ENCODE peak calls at places on chromosomes 1 and 21, in eight cellular contexts. One of them, this sample, is unnamed.

GRCh38 chr21:25515484-25516405 is 91.5 kb downstream of the MRPL39 start:
- DNase-seq in lung: no peak
- DNase-seq in heart right ventricle: no peak
- DNase-seq in AG04450: peak
- DNase-seq in effector memory CD4-positive, alpha-beta T cell: no peak
- DNase-seq in endothelial cell: no peak
- DNase-seq in left cardiac atrium: no peak
- DNase-seq in HT1080: peak
- DNase-seq in this sample: no peak

GRCh38 chr1:168392958-168393357 is 112.3 kb downstream of the TBX19 start:
- DNase-seq in lung: no peak
- DNase-seq in heart right ventricle: no peak
- DNase-seq in AG04450: no peak
- DNase-seq in effector memory CD4-positive, alpha-beta T cell: no peak
- DNase-seq in endothelial cell: no peak
- DNase-seq in left cardiac atrium: no peak
- DNase-seq in HT1080: no peak
- DNase-seq in this sample: no peak

GRCh38 chr1:234659538-234659937 is 49.6 kb upstream of the IRF2BP2 start:
- DNase-seq in lung: no peak
- DNase-seq in heart right ventricle: no peak
- DNase-seq in AG04450: peak
- DNase-seq in effector memory CD4-positive, alpha-beta T cell: no peak
- DNase-seq in endothelial cell: no peak
- DNase-seq in left cardiac atrium: no peak
- DNase-seq in HT1080: peak
- DNase-seq in this sample: no peak

GRCh38 chr21:42305707-42306147 is 9.5 kb downstream of the TFF3 start:
- DNase-seq in lung: no peak
- DNase-seq in heart right ventricle: no peak
- DNase-seq in AG04450: no peak
- DNase-seq in effector memory CD4-positive, alpha-beta T cell: no peak
- DNase-seq in endothelial cell: no peak
- DNase-seq in left cardiac atrium: no peak
- DNase-seq in HT1080: no peak
- DNase-seq in this sample: no peak

GRCh38 chr1:37605806-37606474 is 10.2 kb upstream of the GNL2 start:
- DNase-seq in lung: no peak
- DNase-seq in heart right ventricle: no peak
- DNase-seq in AG04450: no peak
- DNase-seq in effector memory CD4-positive, alpha-beta T cell: no peak
- DNase-seq in endothelial cell: no peak
- DNase-seq in left cardiac atrium: peak
- DNase-seq in HT1080: no peak
- DNase-seq in this sample: no peak

GRCh38 chr1:155940993-155941844 is at the start of gene RXFP4:
- DNase-seq in lung: peak
- DNase-seq in heart right ventricle: no peak
- DNase-seq in AG04450: no peak
- DNase-seq in effector memory CD4-positive, alpha-beta T cell: no peak
- DNase-seq in endothelial cell: peak
- DNase-seq in left cardiac atrium: peak
- DNase-seq in HT1080: peak
- DNase-seq in this sample: no peak

GRCh38 chr21:43267391-43268085 is 98.7 kb downstream of the CRYAA start:
- DNase-seq in lung: no peak
- DNase-seq in heart right ventricle: no peak
- DNase-seq in AG04450: no peak
- DNase-seq in effector memory CD4-positive, alpha-beta T cell: no peak
- DNase-seq in endothelial cell: no peak
- DNase-seq in left cardiac atrium: peak
- DNase-seq in HT1080: no peak
- DNase-seq in this sample: no peak

GRCh38 chr1:19398309-19398760 is 86.2 kb downstream of the SLC66A1 start:
- DNase-seq in lung: peak
- DNase-seq in heart right ventricle: no peak
- DNase-seq in AG04450: peak
- DNase-seq in effector memory CD4-positive, alpha-beta T cell: no peak
- DNase-seq in endothelial cell: no peak
- DNase-seq in left cardiac atrium: no peak
- DNase-seq in HT1080: peak
- DNase-seq in this sample: no peak

GRCh38 chr1:29686012-29686930 is 449.9 kb downstream of the PTPRU start:
- DNase-seq in lung: no peak
- DNase-seq in heart right ventricle: no peak
- DNase-seq in AG04450: no peak
- DNase-seq in effector memory CD4-positive, alpha-beta T cell: no peak
- DNase-seq in endothelial cell: no peak
- DNase-seq in left cardiac atrium: no peak
- DNase-seq in HT1080: no peak
- DNase-seq in this sample: no peak

GRCh38 chr1:247110627-247111258 is 6.6 kb upstream of the ZNF669 start:
- DNase-seq in lung: no peak
- DNase-seq in heart right ventricle: no peak
- DNase-seq in AG04450: no peak
- DNase-seq in effector memory CD4-positive, alpha-beta T cell: no peak
- DNase-seq in endothelial cell: no peak
- DNase-seq in left cardiac atrium: no peak
- DNase-seq in HT1080: no peak
- DNase-seq in this sample: no peak